ENCODE peak calls at places on chromosome 6, in five cellular contexts. One of them, this sample, is unnamed.

GRCh38 chr6:71082033-71082620 is 125.3 kb upstream of the B3GAT2 start:
- DNase-seq in HepG2: no peak
- DNase-seq in stomach: no peak
- DNase-seq in sigmoid colon: no peak
- DNase-seq in prostate gland: no peak
- DNase-seq in this sample: no peak

GRCh38 chr6:24980507-24981384 is 45.0 kb upstream of the RIPOR2 start:
- DNase-seq in HepG2: no peak
- DNase-seq in stomach: no peak
- DNase-seq in sigmoid colon: no peak
- DNase-seq in prostate gland: no peak
- DNase-seq in this sample: no peak

GRCh38 chr6:131807644-131808459 is at the start of gene ENPP1:
- DNase-seq in HepG2: peak; percentile 71
- DNase-seq in stomach: peak; percentile 69
- DNase-seq in sigmoid colon: peak; percentile 86
- DNase-seq in prostate gland: peak; percentile 49
- DNase-seq in this sample: peak; percentile 48

GRCh38 chr6:34529665-34530327 is 26.3 kb downstream of the SPDEF start:
- DNase-seq in HepG2: peak; percentile 38
- DNase-seq in stomach: peak; percentile 76
- DNase-seq in sigmoid colon: no peak
- DNase-seq in prostate gland: peak; percentile 54
- DNase-seq in this sample: no peak

GRCh38 chr6:28988536-28989415 is 16.3 kb downstream of the ZNF311 start:
- DNase-seq in HepG2: no peak
- DNase-seq in stomach: peak; percentile 39
- DNase-seq in sigmoid colon: peak; percentile 71
- DNase-seq in prostate gland: no peak
- DNase-seq in this sample: no peak

GRCh38 chr6:15244605-15245360 is 1.1 kb upstream of the JARID2 start:
- DNase-seq in HepG2: peak; percentile 55
- DNase-seq in stomach: peak; percentile 80
- DNase-seq in sigmoid colon: peak; percentile 95
- DNase-seq in prostate gland: peak; percentile 74
- DNase-seq in this sample: peak; percentile 74

GRCh38 chr6:151784441-151785214 is 22.9 kb upstream of the ESR1 start:
- DNase-seq in HepG2: no peak
- DNase-seq in stomach: no peak
- DNase-seq in sigmoid colon: no peak
- DNase-seq in prostate gland: no peak
- DNase-seq in this sample: no peak

GRCh38 chr6:135901776-135902524 is 50.4 kb downstream of the PDE7B start:
- DNase-seq in HepG2: no peak
- DNase-seq in stomach: no peak
- DNase-seq in sigmoid colon: peak; percentile 69
- DNase-seq in prostate gland: no peak
- DNase-seq in this sample: no peak

GRCh38 chr6:10977231-10977968 is 66.7 kb downstream of the ELOVL2 start:
- DNase-seq in HepG2: no peak
- DNase-seq in stomach: no peak
- DNase-seq in sigmoid colon: no peak
- DNase-seq in prostate gland: no peak
- DNase-seq in this sample: no peak

GRCh38 chr6:72035483-72035882 is 149.1 kb downstream of the RIMS1 start:
- DNase-seq in HepG2: no peak
- DNase-seq in stomach: no peak
- DNase-seq in sigmoid colon: no peak
- DNase-seq in prostate gland: no peak
- DNase-seq in this sample: no peak

GRCh38 chr6:73513496-73513854 is 7.4 kb downstream of the EEF1A1 start:
- DNase-seq in HepG2: no peak
- DNase-seq in stomach: no peak
- DNase-seq in sigmoid colon: no peak
- DNase-seq in prostate gland: no peak
- DNase-seq in this sample: no peak

GRCh38 chr6:121437861-121438651 is 2.6 kb downstream of the GJA1 start:
- DNase-seq in HepG2: no peak
- DNase-seq in stomach: no peak
- DNase-seq in sigmoid colon: no peak
- DNase-seq in prostate gland: peak; percentile 51
- DNase-seq in this sample: peak; percentile 45

GRCh38 chr6:25899123-25899522 is 25.1 kb upstream of the SLC17A3 start:
- DNase-seq in HepG2: peak; percentile 43
- DNase-seq in stomach: no peak
- DNase-seq in sigmoid colon: no peak
- DNase-seq in prostate gland: no peak
- DNase-seq in this sample: no peak

GRCh38 chr6:134063966-134064445 is 11.6 kb upstream of the SLC2A12 start:
- DNase-seq in HepG2: peak; percentile 75
- DNase-seq in stomach: peak; percentile 63
- DNase-seq in sigmoid colon: peak; percentile 79
- DNase-seq in prostate gland: peak; percentile 63
- DNase-seq in this sample: no peak

GRCh38 chr6:89895273-89895874 is 1.1 kb downstream of the GJA10 start:
- DNase-seq in HepG2: peak; percentile 12
- DNase-seq in stomach: no peak
- DNase-seq in sigmoid colon: no peak
- DNase-seq in prostate gland: no peak
- DNase-seq in this sample: no peak

GRCh38 chr6:69894578-69895347 is 28.4 kb downstream of the COL19A1 start:
- DNase-seq in HepG2: no peak
- DNase-seq in stomach: no peak
- DNase-seq in sigmoid colon: no peak
- DNase-seq in prostate gland: peak; percentile 39
- DNase-seq in this sample: no peak

GRCh38 chr6:169265486-169266131 is 12.0 kb upstream of the THBS2 start:
- DNase-seq in HepG2: no peak
- DNase-seq in stomach: no peak
- DNase-seq in sigmoid colon: no peak
- DNase-seq in prostate gland: no peak
- DNase-seq in this sample: no peak

GRCh38 chr6:108113557-108114519 is 39.3 kb upstream of the OSTM1 start:
- DNase-seq in HepG2: peak; percentile 41
- DNase-seq in stomach: no peak
- DNase-seq in sigmoid colon: no peak
- DNase-seq in prostate gland: no peak
- DNase-seq in this sample: no peak

GRCh38 chr6:21666200-21666671 is 72.7 kb downstream of the SOX4 start:
- DNase-seq in HepG2: no peak
- DNase-seq in stomach: no peak
- DNase-seq in sigmoid colon: no peak
- DNase-seq in prostate gland: no peak
- DNase-seq in this sample: peak; percentile 57

GRCh38 chr6:72348926-72349325 is 272.9 kb upstream of the KCNQ5 start:
- DNase-seq in HepG2: no peak
- DNase-seq in stomach: no peak
- DNase-seq in sigmoid colon: no peak
- DNase-seq in prostate gland: no peak
- DNase-seq in this sample: no peak

GRCh38 chr6:30100585-30101422 is 12.1 kb downstream of the TRIM31 start:
- DNase-seq in HepG2: peak; percentile 92
- DNase-seq in stomach: peak; percentile 76
- DNase-seq in sigmoid colon: no peak
- DNase-seq in prostate gland: peak; percentile 54
- DNase-seq in this sample: peak; percentile 73

GRCh38 chr6:30103630-30104179 is 9.2 kb downstream of the TRIM31 start:
- DNase-seq in HepG2: no peak
- DNase-seq in stomach: no peak
- DNase-seq in sigmoid colon: no peak
- DNase-seq in prostate gland: no peak
- DNase-seq in this sample: no peak

GRCh38 chr6:30101423-30101938 is 11.4 kb downstream of the TRIM31 start:
- DNase-seq in HepG2: peak; percentile 29
- DNase-seq in stomach: no peak
- DNase-seq in sigmoid colon: no peak
- DNase-seq in prostate gland: peak; percentile 7
- DNase-seq in this sample: no peak

GRCh38 chr6:30102701-30103629 is 9.9 kb downstream of the TRIM31 start:
- DNase-seq in HepG2: peak; percentile 90
- DNase-seq in stomach: peak; percentile 93
- DNase-seq in sigmoid colon: peak; percentile 95
- DNase-seq in prostate gland: peak; percentile 90
- DNase-seq in this sample: peak; percentile 86

DNA sequence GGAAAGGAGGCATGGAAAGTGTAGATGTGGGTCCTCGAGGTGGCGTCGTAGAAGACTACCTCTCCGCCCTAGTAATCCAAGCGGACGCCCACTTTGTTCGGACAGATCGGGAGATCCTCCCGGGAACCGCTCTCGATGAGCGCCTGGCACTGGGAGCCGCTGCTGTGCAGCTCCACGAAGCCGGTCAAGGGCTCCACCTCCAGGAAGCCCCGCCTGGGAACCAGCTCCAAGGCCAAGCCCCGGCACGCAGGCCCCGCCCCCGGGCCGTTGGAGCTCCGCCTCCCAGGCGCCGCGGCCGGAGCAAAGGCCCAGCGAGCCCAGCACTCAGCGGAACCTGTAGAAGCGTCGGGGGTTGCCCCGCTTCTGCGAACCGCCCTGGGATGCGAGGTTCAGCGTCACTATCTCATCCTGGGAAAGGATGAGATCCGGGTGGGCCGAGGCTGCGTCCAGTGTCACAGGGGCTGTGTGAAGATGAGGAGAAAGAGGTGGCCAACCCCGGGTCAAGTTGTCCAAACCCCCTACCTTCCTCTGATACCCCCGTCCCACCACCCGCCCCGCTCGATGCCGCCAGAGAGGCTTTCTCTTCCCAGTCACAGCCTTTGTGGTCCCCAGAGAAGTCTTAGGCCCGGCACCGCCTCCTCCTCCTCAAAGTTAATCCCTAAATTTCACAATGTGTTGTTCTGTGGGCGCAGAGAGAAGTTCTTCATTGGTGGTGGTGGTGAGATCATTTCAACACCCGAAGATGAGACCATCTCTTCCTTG is 10.8 kb downstream of the TRIM31 start:
- DNase-seq in HepG2: peak; percentile 90
- DNase-seq in stomach: peak; percentile 90
- DNase-seq in sigmoid colon: peak; percentile 95
- DNase-seq in prostate gland: peak; percentile 92
- DNase-seq in this sample: peak; percentile 92
- TF ChIP-seq POLR2A in HepG2: peak; percentile 91
- TF ChIP-seq POLR2A in stomach: no peak
- TF ChIP-seq POLR2A in sigmoid colon: no peak
- TF ChIP-seq POLR2A in prostate gland: peak; percentile 89
- TF ChIP-seq POLR2A in this sample: peak; percentile 47

GRCh38 chr6:43716099-43716498 is 28.5 kb upstream of the MRPS18A start:
- DNase-seq in HepG2: no peak
- DNase-seq in stomach: no peak
- DNase-seq in sigmoid colon: peak; percentile 62
- DNase-seq in prostate gland: no peak
- DNase-seq in this sample: no peak
- TF ChIP-seq POLR2AphosphoS5 in HepG2: no peak
- TF ChIP-seq POLR2AphosphoS5 in stomach: no peak
- TF ChIP-seq POLR2AphosphoS5 in sigmoid colon: no peak
- TF ChIP-seq POLR2AphosphoS5 in prostate gland: no peak
- TF ChIP-seq POLR2AphosphoS5 in this sample: no peak

GRCh38 chr6:41442800-41443501 is 103.2 kb upstream of the FOXP4 start:
- DNase-seq in HepG2: no peak
- DNase-seq in stomach: peak; percentile 50
- DNase-seq in sigmoid colon: peak; percentile 90
- DNase-seq in prostate gland: peak; percentile 39
- DNase-seq in this sample: peak; percentile 38
- TF ChIP-seq CTCF in HepG2: peak; percentile 71
- TF ChIP-seq CTCF in stomach: no peak
- TF ChIP-seq CTCF in sigmoid colon: peak; percentile 25
- TF ChIP-seq CTCF in prostate gland: peak; percentile 26
- TF ChIP-seq CTCF in this sample: no peak

GRCh38 chr6:97815413-97815812 is 532.4 kb upstream of the MMS22L start:
- DNase-seq in HepG2: no peak
- DNase-seq in stomach: no peak
- DNase-seq in sigmoid colon: no peak
- DNase-seq in prostate gland: no peak
- DNase-seq in this sample: no peak

GRCh38 chr6:97812940-97813339 is 529.9 kb upstream of the MMS22L start:
- DNase-seq in HepG2: no peak
- DNase-seq in stomach: no peak
- DNase-seq in sigmoid colon: no peak
- DNase-seq in prostate gland: no peak
- DNase-seq in this sample: no peak

GRCh38 chr6:97819680-97820079 is 536.7 kb upstream of the MMS22L start:
- DNase-seq in HepG2: no peak
- DNase-seq in stomach: no peak
- DNase-seq in sigmoid colon: no peak
- DNase-seq in prostate gland: no peak
- DNase-seq in this sample: no peak

DNA sequence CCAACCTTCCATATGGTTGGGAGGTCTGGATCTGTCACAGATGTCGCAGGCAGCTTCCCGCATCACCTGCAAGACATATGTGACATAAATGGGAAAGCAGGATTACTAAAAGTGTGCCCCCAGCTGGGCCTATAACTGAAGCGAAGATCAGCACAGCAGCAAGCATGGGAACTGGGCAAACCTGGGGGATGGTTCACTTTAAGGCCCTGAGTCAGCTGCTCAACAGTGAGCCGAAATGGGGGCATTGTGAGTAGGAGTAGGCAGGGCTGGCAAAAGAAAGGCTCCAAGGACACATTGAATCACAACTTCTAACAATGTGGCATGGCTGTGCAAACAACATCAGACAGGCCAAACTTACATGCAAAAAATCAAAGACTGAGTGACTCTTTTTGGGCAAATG is 530.9 kb upstream of the MMS22L start:
- DNase-seq in HepG2: no peak
- DNase-seq in stomach: no peak
- DNase-seq in sigmoid colon: no peak
- DNase-seq in prostate gland: no peak
- DNase-seq in this sample: no peak
- TF ChIP-seq POLR2A in HepG2: no peak
- TF ChIP-seq POLR2A in stomach: no peak
- TF ChIP-seq POLR2A in sigmoid colon: no peak
- TF ChIP-seq POLR2A in prostate gland: no peak
- TF ChIP-seq POLR2A in this sample: no peak

GRCh38 chr6:33317668-33318425 is at the start of gene ZBTB22:
- DNase-seq in HepG2: peak; percentile 99
- DNase-seq in stomach: peak; percentile 100
- DNase-seq in sigmoid colon: peak; percentile 100
- DNase-seq in prostate gland: peak; percentile 99
- DNase-seq in this sample: peak; percentile 99
- TF ChIP-seq POLR2AphosphoS5 in HepG2: peak; percentile 63
- TF ChIP-seq POLR2AphosphoS5 in stomach: peak; percentile 42
- TF ChIP-seq POLR2AphosphoS5 in sigmoid colon: peak; percentile 57
- TF ChIP-seq POLR2AphosphoS5 in prostate gland: peak; percentile 94
- TF ChIP-seq POLR2AphosphoS5 in this sample: peak; percentile 73

GRCh38 chr6:75266716-75267291 is 17.8 kb downstream of the TMEM30A start:
- DNase-seq in HepG2: peak; percentile 42
- DNase-seq in stomach: no peak
- DNase-seq in sigmoid colon: no peak
- DNase-seq in prostate gland: no peak
- DNase-seq in this sample: no peak
- TF ChIP-seq CTCF in HepG2: peak; percentile 63
- TF ChIP-seq CTCF in stomach: peak; percentile 54
- TF ChIP-seq CTCF in sigmoid colon: peak; percentile 68
- TF ChIP-seq CTCF in prostate gland: peak; percentile 57
- TF ChIP-seq CTCF in this sample: peak; percentile 78

GRCh38 chr6:41942045-41942851 is 640 bp upstream of the CCND3 start:
- DNase-seq in HepG2: no peak
- DNase-seq in stomach: no peak
- DNase-seq in sigmoid colon: no peak
- DNase-seq in prostate gland: no peak
- DNase-seq in this sample: no peak
- TF ChIP-seq POLR2A in HepG2: no peak
- TF ChIP-seq POLR2A in stomach: no peak
- TF ChIP-seq POLR2A in sigmoid colon: no peak
- TF ChIP-seq POLR2A in prostate gland: no peak
- TF ChIP-seq POLR2A in this sample: no peak

GRCh38 chr6:100464910-100465700 is at the start of gene SIM1:
- DNase-seq in HepG2: no peak
- DNase-seq in stomach: no peak
- DNase-seq in sigmoid colon: no peak
- DNase-seq in prostate gland: no peak
- DNase-seq in this sample: no peak
- TF ChIP-seq POLR2AphosphoS5 in HepG2: no peak
- TF ChIP-seq POLR2AphosphoS5 in stomach: no peak
- TF ChIP-seq POLR2AphosphoS5 in sigmoid colon: no peak
- TF ChIP-seq POLR2AphosphoS5 in prostate gland: no peak
- TF ChIP-seq POLR2AphosphoS5 in this sample: no peak

This sample was measured in breast epithelium.